ENCODE peak calls at places on chromosomes 12 and 14, in seven cellular contexts. One of them, this sample, is unnamed.

GRCh38 chr12:94558612-94559011 is 91.7 kb downstream of the TMCC3 start:
- DNase-seq in psoas muscle: no peak
- DNase-seq in endothelial cell of umbilical vein: no peak
- DNase-seq in HFF-Myc: no peak
- DNase-seq in IMR-90: no peak
- DNase-seq in mesendoderm: no peak
- DNase-seq in stomach: no peak
- DNase-seq in this sample: no peak

GRCh38 chr12:96810477-96810876 is 96.6 kb upstream of the NEDD1 start:
- DNase-seq in HFF-Myc: no peak
- DNase-seq in mesendoderm: no peak
- DNase-seq in IMR-90: no peak
- DNase-seq in endothelial cell of umbilical vein: peak
- DNase-seq in psoas muscle: no peak
- DNase-seq in stomach: no peak
- DNase-seq in this sample: no peak

GRCh38 chr14:67492538-67492937 is 4.0 kb upstream of the TMEM229B start:
- DNase-seq in psoas muscle: no peak
- DNase-seq in mesendoderm: no peak
- DNase-seq in endothelial cell of umbilical vein: no peak
- DNase-seq in IMR-90: no peak
- DNase-seq in stomach: no peak
- DNase-seq in HFF-Myc: no peak
- DNase-seq in this sample: no peak

GRCh38 chr14:73674986-73675385 is 30.2 kb downstream of the DNAL1 start:
- DNase-seq in endothelial cell of umbilical vein: no peak
- DNase-seq in IMR-90: no peak
- DNase-seq in mesendoderm: no peak
- DNase-seq in psoas muscle: no peak
- DNase-seq in stomach: no peak
- DNase-seq in HFF-Myc: no peak
- DNase-seq in this sample: no peak

GRCh38 chr12:78931466-78931990 is 67.0 kb downstream of the SYT1 start:
- DNase-seq in HFF-Myc: no peak
- DNase-seq in IMR-90: peak
- DNase-seq in psoas muscle: no peak
- DNase-seq in stomach: no peak
- DNase-seq in endothelial cell of umbilical vein: no peak
- DNase-seq in mesendoderm: no peak
- DNase-seq in this sample: no peak

GRCh38 chr12:30598889-30599288 is 96.8 kb downstream of the IPO8 start:
- DNase-seq in endothelial cell of umbilical vein: peak
- DNase-seq in HFF-Myc: no peak
- DNase-seq in stomach: no peak
- DNase-seq in IMR-90: no peak
- DNase-seq in psoas muscle: no peak
- DNase-seq in mesendoderm: no peak
- DNase-seq in this sample: no peak

GRCh38 chr14:77035267-77035666 is 6.8 kb upstream of the IRF2BPL start:
- DNase-seq in mesendoderm: no peak
- DNase-seq in HFF-Myc: no peak
- DNase-seq in IMR-90: no peak
- DNase-seq in stomach: no peak
- DNase-seq in endothelial cell of umbilical vein: no peak
- DNase-seq in psoas muscle: no peak
- DNase-seq in this sample: no peak

GRCh38 chr12:77855548-77855947 is 24.9 kb downstream of the NAV3 start:
- DNase-seq in psoas muscle: no peak
- DNase-seq in endothelial cell of umbilical vein: no peak
- DNase-seq in stomach: no peak
- DNase-seq in mesendoderm: no peak
- DNase-seq in IMR-90: peak
- DNase-seq in HFF-Myc: no peak
- DNase-seq in this sample: no peak

GRCh38 chr12:27840229-27840999 is 60.4 kb upstream of the MANSC4 start:
- DNase-seq in endothelial cell of umbilical vein: peak
- DNase-seq in HFF-Myc: no peak
- DNase-seq in stomach: no peak
- DNase-seq in IMR-90: no peak
- DNase-seq in psoas muscle: no peak
- DNase-seq in mesendoderm: no peak
- DNase-seq in this sample: no peak

GRCh38 chr12:89225808-89226368 is 126.4 kb downstream of the DUSP6 start:
- DNase-seq in HFF-Myc: peak
- DNase-seq in stomach: peak
- DNase-seq in mesendoderm: peak
- DNase-seq in IMR-90: peak
- DNase-seq in endothelial cell of umbilical vein: peak
- DNase-seq in psoas muscle: no peak
- DNase-seq in this sample: no peak

GRCh38 chr14:65109357-65109756 is 7.0 kb upstream of the MAX start:
- DNase-seq in IMR-90: no peak
- DNase-seq in mesendoderm: no peak
- DNase-seq in stomach: no peak
- DNase-seq in endothelial cell of umbilical vein: no peak
- DNase-seq in psoas muscle: no peak
- DNase-seq in HFF-Myc: no peak
- DNase-seq in this sample: no peak

GRCh38 chr14:73834258-73834620 is 17.4 kb upstream of the PTGR2 start:
- DNase-seq in HFF-Myc: no peak
- DNase-seq in psoas muscle: no peak
- DNase-seq in stomach: no peak
- DNase-seq in endothelial cell of umbilical vein: no peak
- DNase-seq in mesendoderm: no peak
- DNase-seq in IMR-90: no peak
- DNase-seq in this sample: no peak

GRCh38 chr12:119208626-119209061 is 29.9 kb downstream of the HSPB8 start:
- DNase-seq in IMR-90: peak
- DNase-seq in psoas muscle: peak
- DNase-seq in HFF-Myc: peak
- DNase-seq in stomach: peak
- DNase-seq in endothelial cell of umbilical vein: no peak
- DNase-seq in mesendoderm: peak
- DNase-seq in this sample: peak

GRCh38 chr12:75460194-75460593 is 20.4 kb upstream of the GLIPR1 start:
- DNase-seq in psoas muscle: no peak
- DNase-seq in IMR-90: no peak
- DNase-seq in endothelial cell of umbilical vein: no peak
- DNase-seq in mesendoderm: no peak
- DNase-seq in stomach: no peak
- DNase-seq in HFF-Myc: no peak
- DNase-seq in this sample: no peak

GRCh38 chr14:26204362-26204953 is 393.4 kb downstream of the NOVA1 start:
- DNase-seq in stomach: no peak
- DNase-seq in psoas muscle: peak
- DNase-seq in HFF-Myc: no peak
- DNase-seq in IMR-90: no peak
- DNase-seq in endothelial cell of umbilical vein: peak
- DNase-seq in mesendoderm: peak
- DNase-seq in this sample: no peak

GRCh38 chr12:28954333-28954732 is 194.7 kb upstream of the FAR2 start:
- DNase-seq in mesendoderm: no peak
- DNase-seq in endothelial cell of umbilical vein: no peak
- DNase-seq in stomach: no peak
- DNase-seq in IMR-90: peak
- DNase-seq in psoas muscle: no peak
- DNase-seq in HFF-Myc: no peak
- DNase-seq in this sample: no peak

GRCh38 chr12:124496584-124496983 is 70.8 kb downstream of the NCOR2 start:
- DNase-seq in HFF-Myc: no peak
- DNase-seq in psoas muscle: peak
- DNase-seq in stomach: no peak
- DNase-seq in IMR-90: peak
- DNase-seq in mesendoderm: peak
- DNase-seq in endothelial cell of umbilical vein: no peak
- DNase-seq in this sample: no peak

GRCh38 chr14:20905661-20906060 is 14.5 kb downstream of the RNASE3 start:
- DNase-seq in IMR-90: no peak
- DNase-seq in mesendoderm: no peak
- DNase-seq in stomach: no peak
- DNase-seq in HFF-Myc: no peak
- DNase-seq in psoas muscle: no peak
- DNase-seq in endothelial cell of umbilical vein: no peak
- DNase-seq in this sample: no peak

GRCh38 chr12:6770600-6770999 is 1.7 kb upstream of the LAG3 start:
- DNase-seq in mesendoderm: no peak
- DNase-seq in IMR-90: no peak
- DNase-seq in stomach: no peak
- DNase-seq in endothelial cell of umbilical vein: no peak
- DNase-seq in psoas muscle: no peak
- DNase-seq in HFF-Myc: no peak
- DNase-seq in this sample: no peak

GRCh38 chr12:70556179-70556869 is 80.9 kb downstream of the PTPRB start:
- DNase-seq in endothelial cell of umbilical vein: no peak
- DNase-seq in HFF-Myc: no peak
- DNase-seq in mesendoderm: no peak
- DNase-seq in IMR-90: no peak
- DNase-seq in stomach: no peak
- DNase-seq in psoas muscle: no peak
- DNase-seq in this sample: no peak

GRCh38 chr14:73476451-73476905 is 14.3 kb upstream of the RIOX1 start:
- DNase-seq in mesendoderm: no peak
- DNase-seq in endothelial cell of umbilical vein: no peak
- DNase-seq in psoas muscle: no peak
- DNase-seq in stomach: no peak
- DNase-seq in IMR-90: no peak
- DNase-seq in HFF-Myc: no peak
- DNase-seq in this sample: peak

GRCh38 chr14:104796682-104797081 is 1.1 kb upstream of the AKT1 start:
- DNase-seq in stomach: no peak
- DNase-seq in mesendoderm: no peak
- DNase-seq in HFF-Myc: no peak
- DNase-seq in endothelial cell of umbilical vein: no peak
- DNase-seq in psoas muscle: no peak
- DNase-seq in IMR-90: no peak
- DNase-seq in this sample: no peak

GRCh38 chr14:20516921-20517320 is 11.6 kb downstream of the RNASE10 start:
- DNase-seq in endothelial cell of umbilical vein: peak
- DNase-seq in psoas muscle: no peak
- DNase-seq in mesendoderm: no peak
- DNase-seq in IMR-90: peak
- DNase-seq in HFF-Myc: no peak
- DNase-seq in stomach: no peak
- DNase-seq in this sample: no peak

GRCh38 chr14:23183479-23183878 is at the start of gene SLC7A8:
- DNase-seq in mesendoderm: peak
- DNase-seq in stomach: peak
- DNase-seq in psoas muscle: peak
- DNase-seq in endothelial cell of umbilical vein: peak
- DNase-seq in HFF-Myc: no peak
- DNase-seq in IMR-90: no peak
- DNase-seq in this sample: peak

GRCh38 chr14:68929623-68930307 is 49.3 kb downstream of the ACTN1 start:
- DNase-seq in endothelial cell of umbilical vein: no peak
- DNase-seq in HFF-Myc: no peak
- DNase-seq in mesendoderm: no peak
- DNase-seq in IMR-90: no peak
- DNase-seq in psoas muscle: peak
- DNase-seq in stomach: no peak
- DNase-seq in this sample: no peak
- H3K4me3 ChIP-seq in endothelial cell of umbilical vein: no peak
- H3K4me3 ChIP-seq in HFF-Myc: no peak
- H3K4me3 ChIP-seq in mesendoderm: no peak
- H3K4me3 ChIP-seq in IMR-90: no peak
- H3K4me3 ChIP-seq in psoas muscle: no peak
- H3K4me3 ChIP-seq in stomach: peak
- H3K4me3 ChIP-seq in this sample: no peak

GRCh38 chr14:101960225-101960624 is 4.1 kb upstream of the DYNC1H1 start:
- DNase-seq in stomach: no peak
- DNase-seq in psoas muscle: no peak
- DNase-seq in mesendoderm: peak
- DNase-seq in IMR-90: no peak
- DNase-seq in endothelial cell of umbilical vein: peak
- DNase-seq in HFF-Myc: no peak
- DNase-seq in this sample: no peak
- H3K4me3 ChIP-seq in stomach: no peak
- H3K4me3 ChIP-seq in psoas muscle: no peak
- H3K4me3 ChIP-seq in mesendoderm: no peak
- H3K4me3 ChIP-seq in IMR-90: no peak
- H3K4me3 ChIP-seq in endothelial cell of umbilical vein: no peak
- H3K4me3 ChIP-seq in HFF-Myc: no peak
- H3K4me3 ChIP-seq in this sample: no peak

DNA sequence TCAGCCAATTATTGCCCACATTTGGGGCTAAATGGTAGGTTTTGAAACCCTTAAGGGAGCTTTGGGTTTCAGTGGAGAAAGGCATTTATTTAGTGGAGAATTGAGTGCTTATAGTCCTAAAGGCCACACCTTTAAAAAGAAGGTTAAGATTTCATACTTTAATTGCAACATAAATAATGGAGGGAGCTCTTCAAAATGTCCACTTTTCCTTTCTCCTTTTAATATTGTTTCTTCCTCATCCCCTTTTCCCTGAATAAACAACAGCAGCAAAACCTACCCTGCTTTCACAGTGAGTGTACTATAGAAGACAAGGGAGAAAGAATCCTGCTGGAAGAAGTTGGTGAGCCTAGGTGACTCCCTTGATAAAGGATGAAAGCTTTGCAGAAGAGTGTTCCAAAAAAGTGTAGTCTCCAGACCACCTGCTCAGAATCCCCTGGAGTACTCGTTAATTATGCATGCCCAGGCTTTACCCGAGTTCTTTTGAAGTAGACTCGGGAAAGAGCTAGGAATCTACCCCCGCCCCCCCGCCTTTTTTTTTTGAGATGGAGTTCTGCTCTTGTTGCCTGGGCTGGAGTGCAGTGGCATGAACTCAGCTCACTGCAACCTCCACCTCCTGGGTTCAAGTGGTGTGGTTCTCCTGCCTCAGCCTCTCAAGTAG is 11.5 kb upstream of the EID3 start:
- DNase-seq in endothelial cell of umbilical vein: no peak
- DNase-seq in IMR-90: no peak
- DNase-seq in HFF-Myc: no peak
- DNase-seq in psoas muscle: no peak
- DNase-seq in stomach: no peak
- DNase-seq in mesendoderm: peak
- DNase-seq in this sample: no peak
- H3K4me3 ChIP-seq in endothelial cell of umbilical vein: peak
- H3K4me3 ChIP-seq in IMR-90: no peak
- H3K4me3 ChIP-seq in HFF-Myc: no peak
- H3K4me3 ChIP-seq in psoas muscle: peak
- H3K4me3 ChIP-seq in stomach: no peak
- H3K4me3 ChIP-seq in mesendoderm: no peak
- H3K4me3 ChIP-seq in this sample: no peak

GRCh38 chr14:93938766-93939303 is 11.7 kb downstream of the FAM181A start:
- DNase-seq in HFF-Myc: no peak
- DNase-seq in psoas muscle: no peak
- DNase-seq in mesendoderm: no peak
- DNase-seq in IMR-90: no peak
- DNase-seq in endothelial cell of umbilical vein: no peak
- DNase-seq in stomach: no peak
- DNase-seq in this sample: no peak
- H3K4me3 ChIP-seq in HFF-Myc: no peak
- H3K4me3 ChIP-seq in psoas muscle: no peak
- H3K4me3 ChIP-seq in mesendoderm: no peak
- H3K4me3 ChIP-seq in IMR-90: no peak
- H3K4me3 ChIP-seq in endothelial cell of umbilical vein: no peak
- H3K4me3 ChIP-seq in stomach: peak
- H3K4me3 ChIP-seq in this sample: no peak

GRCh38 chr12:122976648-122976975 is 1.6 kb downstream of the OGFOD2 start:
- DNase-seq in IMR-90: no peak
- DNase-seq in endothelial cell of umbilical vein: no peak
- DNase-seq in HFF-Myc: no peak
- DNase-seq in stomach: no peak
- DNase-seq in psoas muscle: peak
- DNase-seq in mesendoderm: no peak
- DNase-seq in this sample: no peak
- H3K4me3 ChIP-seq in IMR-90: no peak
- H3K4me3 ChIP-seq in endothelial cell of umbilical vein: no peak
- H3K4me3 ChIP-seq in HFF-Myc: peak
- H3K4me3 ChIP-seq in stomach: peak
- H3K4me3 ChIP-seq in psoas muscle: peak
- H3K4me3 ChIP-seq in mesendoderm: no peak
- H3K4me3 ChIP-seq in this sample: peak

This sample was measured in sigmoid colon.